ENCODE peak calls at places on chromosomes 4 and X, in four cellular contexts. E is T follicular helper cell, C is hippocampal formation, K is SW480. U is an unnamed sample.

GRCh38 chrX:68732906-68733493 is 85.5 kb downstream of the STARD8 start:
- DNase-seq in E (peak; percentile 36), C (peak; percentile 29), K (peak; percentile 29), U (peak; percentile 45)

GRCh38 chrX:121479406-121479805 is 432.0 kb downstream of the GLUD2 start:
- DNase-seq in E (no peak), C (no peak), K (no peak), U (no peak)

GRCh38 chrX:53088136-53088974 is 5.6 kb upstream of the KANTR start:
- DNase-seq in E (peak; percentile 81), C (peak; percentile 45), K (peak; percentile 48), U (peak; percentile 84)

GRCh38 chr4:141575884-141576283 is 60.5 kb upstream of the IL15 start:
- DNase-seq in E (no peak), C (no peak), K (no peak), U (no peak)

GRCh38 chrX:23844502-23845138 is 61.6 kb downstream of the SAT1 start:
- DNase-seq in E (no peak), C (no peak), K (no peak), U (peak; percentile 81)

GRCh38 chrX:119635799-119636198 is 29.6 kb upstream of the NKRF start:
- DNase-seq in E (no peak), C (no peak), K (no peak), U (no peak)

GRCh38 chrX:24025741-24026402 is 1.1 kb downstream of the KLHL15 start:
- DNase-seq in E (no peak), C (peak; percentile 53), K (peak; percentile 68), U (peak; percentile 45)

GRCh38 chr4:19123681-19124080 is 1102.1 kb upstream of the LCORL start:
- DNase-seq in E (no peak), C (no peak), K (no peak), U (no peak)

GRCh38 chr4:11182031-11182430 is 246.7 kb downstream of the HS3ST1 start:
- DNase-seq in E (no peak), C (no peak), K (no peak), U (no peak)

GRCh38 chr4:144402176-144402575 is 243.8 kb upstream of the HHIP start:
- DNase-seq in E (no peak), C (no peak), K (no peak), U (no peak)

GRCh38 chrX:29468911-29469494 is 746.4 kb upstream of the MAGEB2 start:
- DNase-seq in E (no peak), C (no peak), K (no peak), U (no peak)

GRCh38 chr4:73308286-73308685 is 49.7 kb upstream of the ANKRD17 start:
- DNase-seq in E (no peak), C (no peak), K (no peak), U (peak; percentile 6)

GRCh38 chr4:8330821-8331566 is 61.4 kb downstream of the HTRA3 start:
- DNase-seq in E (no peak), C (peak; percentile 12), K (no peak), U (no peak)

GRCh38 chr4:183808102-183808466 is 97.0 kb upstream of the STOX2 start:
- DNase-seq in E (no peak), C (no peak), K (no peak), U (no peak)

GRCh38 chrX:106042296-106042695 is 3.8 kb upstream of the SERPINA7 start:
- DNase-seq in E (no peak), C (no peak), K (no peak), U (no peak)

GRCh38 chr4:1856920-1857699 is 1.2 kb upstream of the LETM1 start:
- DNase-seq in E (no peak), C (no peak), K (no peak), U (peak; percentile 22)

GRCh38 chr4:103478729-103479128 is 241.1 kb downstream of the TACR3 start:
- DNase-seq in E (no peak), C (no peak), K (no peak), U (no peak)

GRCh38 chr4:182074139-182074538 is 169.1 kb upstream of the TENM3 start:
- DNase-seq in E (no peak), C (no peak), K (no peak), U (no peak)

GRCh38 chr4:20698382-20698781 is 1.9 kb upstream of the PACRGL start:
- DNase-seq in E (no peak), C (no peak), K (no peak), U (no peak)

GRCh38 chrX:103338663-103339062 is 8.6 kb downstream of the TCEAL7 start:
- DNase-seq in E (no peak), C (peak; percentile 21), K (no peak), U (no peak)

GRCh38 chr4:76644831-76645485 is 209.9 kb downstream of the SHROOM3 start:
- DNase-seq in E (no peak), C (no peak), K (no peak), U (peak; percentile 38)

GRCh38 chr4:23811045-23811620 is 78.7 kb downstream of the PPARGC1A start:
- DNase-seq in E (no peak), C (no peak), K (no peak), U (no peak)

GRCh38 chrX:108312938-108313337 is 125.3 kb downstream of the COL4A6 start:
- DNase-seq in E (no peak), C (no peak), K (no peak), U (no peak)

GRCh38 chrX:2829469-2830246 is 928 bp downstream of the GYG2 start:
- DNase-seq in E (no peak), C (no peak), K (no peak), U (no peak)

GRCh38 chr4:85147481-85148076 is 181.1 kb upstream of the WDFY3 start:
- DNase-seq in E (no peak), C (peak; percentile 7), K (peak; percentile 59), U (peak; percentile 68)

GRCh38 chr4:151668687-151669402 is 92.0 kb downstream of the GATB start:
- DNase-seq in E (no peak), C (no peak), K (no peak), U (no peak)

GRCh38 chrX:21798677-21799219 is 40.7 kb upstream of the MBTPS2 start:
- DNase-seq in E (no peak), C (no peak), K (peak; percentile 52), U (peak; percentile 19)

GRCh38 chr4:146059153-146059552 is 116.4 kb upstream of the LSM6 start:
- DNase-seq in E (no peak), C (no peak), K (no peak), U (no peak)

U was measured in small intestine.